ENCODE peak calls at places on chromosomes 11 and 22, in seven cellular contexts. Y, A, H, C, W, U and Z are unnamed samples.

GRCh38 chr22:50529416-50530279 is at the start of gene TYMP:
- DNase-seq in U (peak), C (no peak), A (no peak), Y (no peak), W (peak), H (peak), Z (peak)

GRCh38 chr11:46120361-46120710 is 918 bp downstream of the PHF21A start:
- DNase-seq in W (no peak), H (peak), A (no peak), U (no peak), C (no peak), Y (no peak), Z (peak)

GRCh38 chr11:70517996-70518907 is 119.9 kb downstream of the CTTN start:
- DNase-seq in W (no peak), H (no peak), A (no peak), C (no peak), U (no peak), Y (peak), Z (no peak)

GRCh38 chr22:30695351-30695762 is 683 bp downstream of the OSBP2 start:
- DNase-seq in U (no peak), W (no peak), H (no peak), Y (no peak), C (peak), A (no peak), Z (no peak)

GRCh38 chr11:78080084-78080817 is 589 bp upstream of the NDUFC2 start:
- DNase-seq in Y (peak), A (no peak), W (no peak), C (no peak), H (no peak), U (no peak), Z (no peak)

GRCh38 chr11:65379698-65380459 is 2.6 kb downstream of the SLC25A45 start:
- DNase-seq in W (no peak), Y (no peak), C (no peak), H (no peak), U (no peak), A (no peak), Z (no peak)

GRCh38 chr22:37284807-37285355 is 2.6 kb downstream of the CYTH4 start:
- DNase-seq in U (no peak), H (no peak), Y (no peak), A (no peak), W (no peak), C (peak), Z (peak)

GRCh38 chr11:119982517-119983239 is 155.2 kb downstream of the TRIM29 start:
- DNase-seq in C (no peak), A (no peak), H (no peak), W (no peak), Y (no peak), U (no peak), Z (peak)

GRCh38 chr11:120334332-120334731 is 1.9 kb upstream of the ARHGEF12 start:
- DNase-seq in W (no peak), A (no peak), C (no peak), Y (no peak), H (no peak), U (no peak), Z (no peak)

GRCh38 chr11:101584651-101585050 is 844 bp upstream of the TRPC6 start:
- DNase-seq in U (no peak), A (no peak), Y (no peak), C (no peak), H (no peak), W (no peak), Z (no peak)

GRCh38 chr11:85967457-85967856 is 101.4 kb downstream of the PICALM start:
- DNase-seq in C (no peak), U (no peak), W (no peak), H (no peak), A (no peak), Y (no peak), Z (no peak)